ENCODE peak calls at places on chromosomes 13 and 19, in seven cellular contexts. H, M, Q, C, L, N and Y are unnamed samples.

GRCh38 chr19:9407827-9408226 is 27.5 kb downstream of the ZNF266 start:
- DNase-seq in H (no peak), M (no peak), Q (no peak), C (no peak), L (no peak), N (no peak), Y (no peak)

GRCh38 chr19:47813304-47813994 is 8.3 kb upstream of the CRX start:
- DNase-seq in H (peak), M (no peak), Q (no peak), C (peak), L (peak), N (peak), Y (no peak)

GRCh38 chr19:46369817-46370216 is 22.9 kb downstream of the PPP5C start:
- DNase-seq in H (no peak), M (no peak), Q (no peak), C (no peak), L (no peak), N (no peak), Y (no peak)

GRCh38 chr13:111474136-111475002 is 153.9 kb downstream of the TEX29 start:
- DNase-seq in H (peak), M (no peak), Q (peak), C (no peak), L (peak), N (peak), Y (no peak)

GRCh38 chr19:13008926-13009787 is 13.9 kb downstream of the NFIX start:
- DNase-seq in H (no peak), M (no peak), Q (no peak), C (no peak), L (no peak), N (no peak), Y (no peak)

GRCh38 chr19:45177817-45178261 is at the start of gene TRAPPC6A:
- DNase-seq in H (no peak), M (no peak), Q (peak), C (no peak), L (no peak), N (no peak), Y (no peak)

GRCh38 chr19:30651066-30651465 is 278.9 kb downstream of the ZNF536 start:
- DNase-seq in H (peak), M (no peak), Q (no peak), C (no peak), L (no peak), N (no peak), Y (no peak)

GRCh38 chr19:51541458-51542357 is 10.2 kb upstream of the SIGLEC6 start:
- DNase-seq in H (no peak), M (no peak), Q (no peak), C (no peak), L (no peak), N (no peak), Y (no peak)

GRCh38 chr13:44323754-44324153 is 49.9 kb upstream of the SERP2 start:
- DNase-seq in H (no peak), M (no peak), Q (no peak), C (no peak), L (no peak), N (no peak), Y (no peak)

GRCh38 chr19:45637890-45638667 is 1.1 kb downstream of the EML2 start:
- DNase-seq in H (no peak), M (no peak), Q (no peak), C (no peak), L (no peak), N (no peak), Y (no peak)

GRCh38 chr13:25353344-25353743 is 18.4 kb upstream of the ATP8A2 start:
- DNase-seq in H (no peak), M (no peak), Q (no peak), C (no peak), L (no peak), N (no peak), Y (no peak)

GRCh38 chr13:60220072-60220471 is 56.3 kb upstream of the DIAPH3 start:
- DNase-seq in H (no peak), M (no peak), Q (no peak), C (no peak), L (no peak), N (no peak), Y (no peak)

GRCh38 chr19:3176715-3177501 is 1.7 kb upstream of the S1PR4 start:
- DNase-seq in H (peak), M (peak), Q (no peak), C (peak), L (peak), N (no peak), Y (peak)

GRCh38 chr13:107678075-107678689 is 537.2 kb downstream of the LIG4 start:
- DNase-seq in H (no peak), M (no peak), Q (no peak), C (no peak), L (no peak), N (no peak), Y (no peak)

GRCh38 chr13:47903836-47904235 is 97.2 kb downstream of the SUCLA2 start:
- DNase-seq in H (no peak), M (peak), Q (peak), C (no peak), L (no peak), N (no peak), Y (no peak)

GRCh38 chr19:15210323-15210774 is 9.6 kb upstream of the NOTCH3 start:
- DNase-seq in H (no peak), M (no peak), Q (no peak), C (no peak), L (no peak), N (no peak), Y (no peak)

GRCh38 chr13:30362869-30363268 is 55.5 kb upstream of the KATNAL1 start:
- DNase-seq in H (no peak), M (no peak), Q (no peak), C (no peak), L (no peak), N (no peak), Y (no peak)

GRCh38 chr13:67230774-67231480 is 791 bp upstream of the PCDH9 start:
- DNase-seq in H (peak), M (no peak), Q (no peak), C (no peak), L (peak), N (peak), Y (no peak)

GRCh38 chr19:41705393-41706174 is 2.8 kb upstream of the CEACAM5 start:
- DNase-seq in H (peak), M (no peak), Q (no peak), C (no peak), L (peak), N (no peak), Y (no peak)

GRCh38 chr19:10694706-10695105 is 6.5 kb upstream of the QTRT1 start:
- DNase-seq in H (no peak), M (no peak), Q (no peak), C (no peak), L (no peak), N (peak), Y (no peak)

GRCh38 chr13:73714522-73714921 is 419.7 kb downstream of the KLF12 start:
- DNase-seq in H (no peak), M (no peak), Q (no peak), C (no peak), L (no peak), N (no peak), Y (no peak)